ENCODE peak calls at places on chromosome 9, in six cellular contexts. K is neuronal stem cell, I is mesendoderm, B is mesenchymal stem cell, Z is H9, Q is IMR-90. H is an unnamed sample.

GRCh38 chr9:107039546-107039945 is 176.6 kb downstream of the ZNF462 start:
- DNase-seq in Z (no peak), Q (peak; percentile 45), B (peak; percentile 23), K (no peak), I (no peak), H (no peak)

GRCh38 chr9:108080285-108080684 is 590.7 kb upstream of the KLF4 start:
- DNase-seq in Q (no peak), I (no peak), Z (no peak), B (no peak), K (no peak), H (no peak)

GRCh38 chr9:86072393-86073016 is 26.9 kb downstream of the GOLM1 start:
- DNase-seq in Q (peak; percentile 58), K (no peak), I (no peak), Z (no peak), B (no peak), H (no peak)

GRCh38 chr9:22208846-22209585 is 199.9 kb upstream of the CDKN2B start:
- DNase-seq in K (no peak), Q (no peak), I (no peak), B (no peak), Z (no peak), H (no peak)

GRCh38 chr9:6956796-6957355 is 199.1 kb downstream of the KDM4C start:
- DNase-seq in K (no peak), B (no peak), I (no peak), Q (no peak), Z (no peak), H (no peak)

GRCh38 chr9:87436694-87437093 is 61.0 kb upstream of the DAPK1 start:
- DNase-seq in I (no peak), K (no peak), Q (no peak), B (no peak), Z (no peak), H (peak; percentile 43)

GRCh38 chr9:22308177-22308576 is 138.4 kb upstream of the DMRTA1 start:
- DNase-seq in Z (no peak), I (peak; percentile 26), Q (no peak), K (no peak), B (no peak), H (no peak)

GRCh38 chr9:34665381-34666250 is 3.2 kb upstream of the CCL27 start:
- DNase-seq in Z (peak; percentile 95), Q (peak; percentile 95), I (peak; percentile 97), B (peak; percentile 97), K (peak; percentile 90), H (peak; percentile 96)

GRCh38 chr9:75039804-75040203 is 11.7 kb upstream of the CARNMT1 start:
- DNase-seq in Z (no peak), B (no peak), K (no peak), I (no peak), Q (no peak), H (no peak)

GRCh38 chr9:93682155-93682968 is 106.0 kb downstream of the PHF2 start:
- DNase-seq in Q (peak; percentile 23), K (peak; percentile 58), B (peak; percentile 57), I (peak; percentile 95), Z (peak; percentile 91), H (peak; percentile 96)

GRCh38 chr9:116504081-116504480 is 183.0 kb upstream of the TRIM32 start:
- DNase-seq in I (no peak), K (no peak), Q (no peak), B (no peak), Z (no peak), H (peak; percentile 49)

GRCh38 chr9:13274901-13275641 is 4.4 kb downstream of the MPDZ start:
- DNase-seq in Q (peak; percentile 63), B (peak; percentile 39), I (peak; percentile 34), K (no peak), Z (no peak), H (peak; percentile 87)

GRCh38 chr9:115399026-115399425 is 281.1 kb upstream of the TNC start:
- DNase-seq in I (peak; percentile 21), Q (no peak), Z (no peak), K (no peak), B (no peak), H (no peak)

GRCh38 chr9:113620377-113621161 is 157.0 kb downstream of the RGS3 start:
- DNase-seq in I (peak; percentile 99), Q (peak; percentile 93), B (peak; percentile 94), K (peak; percentile 43), Z (peak; percentile 81), H (peak; percentile 95)

GRCh38 chr9:96342553-96343245 is 40.7 kb upstream of the HSD17B3 start:
- DNase-seq in K (no peak), Q (no peak), I (no peak), Z (no peak), B (peak; percentile 19), H (no peak)

GRCh38 chr9:6884101-6884500 is 126.3 kb downstream of the KDM4C start:
- DNase-seq in I (no peak), Z (no peak), B (no peak), K (no peak), Q (no peak), H (no peak)

GRCh38 chr9:121725008-121725795 is 73.8 kb downstream of the DAB2IP start:
- DNase-seq in B (peak; percentile 17), K (no peak), Z (no peak), Q (peak; percentile 100), I (no peak), H (peak; percentile 31)

GRCh38 chr9:114619205-114619758 is 8.2 kb downstream of the TMEM268 start:
- DNase-seq in Z (no peak), K (no peak), B (no peak), I (no peak), Q (no peak), H (peak; percentile 25)

GRCh38 chr9:11742471-11742870 is 950.7 kb upstream of the TYRP1 start:
- DNase-seq in I (no peak), Z (no peak), K (no peak), Q (no peak), B (no peak), H (no peak)

GRCh38 chr9:116497081-116497480 is 190.0 kb upstream of the TRIM32 start:
- DNase-seq in Q (no peak), Z (no peak), K (no peak), B (no peak), I (no peak), H (no peak)

GRCh38 chr9:106077731-106078130 is 383.4 kb downstream of the TMEM38B start:
- DNase-seq in Z (no peak), B (no peak), Q (no peak), I (no peak), K (peak; percentile 5), H (no peak)

GRCh38 chr9:21031091-21031817 is at the start of gene HACD4:
- DNase-seq in K (peak; percentile 23), I (peak; percentile 74), Z (peak; percentile 73), B (peak; percentile 17), Q (peak; percentile 12), H (peak; percentile 41)

GRCh38 chr9:36325081-36325828 is 67.0 kb upstream of the GNE start:
- DNase-seq in K (no peak), I (no peak), Q (no peak), B (no peak), Z (no peak), H (peak; percentile 88)

GRCh38 chr9:134493471-134494272 is 147.9 kb upstream of the COL5A1 start:
- DNase-seq in I (no peak), Z (no peak), B (no peak), Q (no peak), K (no peak), H (no peak)

GRCh38 chr9:78133751-78134150 is 102.1 kb upstream of the CEP78 start:
- DNase-seq in Q (no peak), B (no peak), K (no peak), I (no peak), Z (no peak), H (peak; percentile 16)

DNA sequence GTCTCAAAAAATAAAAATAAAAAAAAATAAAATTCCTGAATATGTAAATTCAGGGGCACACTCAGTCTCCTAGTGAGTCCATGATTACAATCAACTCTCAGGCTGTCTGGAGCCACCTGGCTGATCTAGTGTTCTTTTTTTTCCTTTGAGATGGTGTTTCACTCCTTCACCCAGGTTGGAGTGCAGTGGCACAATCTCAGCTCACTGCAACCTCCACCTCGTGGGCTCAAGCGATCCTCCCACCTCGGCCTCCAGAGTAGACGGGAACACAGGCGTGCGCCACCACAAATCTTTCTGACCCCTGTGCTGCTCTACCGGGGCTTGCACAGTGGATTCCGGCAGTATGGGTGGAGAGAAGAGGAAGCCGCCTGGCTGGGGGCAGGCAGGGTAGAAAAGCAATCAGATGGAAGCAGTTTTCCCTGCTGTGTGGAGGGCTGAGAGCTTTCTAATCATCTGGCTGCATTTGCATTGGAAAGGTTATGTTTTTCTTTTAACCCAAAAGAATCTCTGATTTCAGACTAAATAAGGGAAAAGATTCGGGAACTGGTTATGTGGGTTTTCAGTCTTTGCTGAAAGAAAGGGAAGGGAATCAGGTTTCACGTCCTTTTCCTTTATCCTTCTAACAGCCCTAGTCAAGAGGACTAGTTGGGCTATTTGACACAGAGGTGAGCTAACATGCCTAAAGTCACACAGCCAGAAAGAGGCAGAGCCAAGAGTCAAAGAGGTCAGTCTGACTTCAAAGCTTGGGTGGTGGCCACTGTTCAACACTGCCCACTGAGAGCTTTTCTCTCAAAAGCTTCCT is 26.3 kb upstream of the CORO2A start:
- DNase-seq in B (no peak), Z (peak; percentile 76), Q (peak; percentile 27), I (peak; percentile 47), K (no peak), H (peak; percentile 20)
- H2BK120ac ChIP-seq in B (no peak overlapping the region), Z (peak overlapping the region; percentile 75), Q (peak overlapping the region; percentile 84), I (no peak overlapping the region), K (no peak overlapping the region), H (peak overlapping the region; percentile 55)

GRCh38 chr9:127077658-127077975 is 44.8 kb downstream of the ANGPTL2 start:
- DNase-seq in Q (no peak), I (peak; percentile 17), Z (no peak), K (no peak), B (no peak), H (no peak)
- H3K4me2 ChIP-seq in Q (no peak overlapping the region), I (no peak overlapping the region), Z (no peak overlapping the region), K (no peak overlapping the region), B (no peak overlapping the region), H (no peak overlapping the region)

GRCh38 chr9:26604076-26604662 is 288.4 kb downstream of the CAAP1 start:
- DNase-seq in K (no peak), B (no peak), I (no peak), Q (no peak), Z (no peak), H (no peak)
- H3K27ac ChIP-seq in K (peak overlapping the region; percentile 3), B (no peak overlapping the region), I (no peak overlapping the region), Q (no peak overlapping the region), Z (no peak overlapping the region), H (no peak overlapping the region)

GRCh38 chr9:125755340-125755739 is 8.2 kb downstream of the PBX3 start:
- DNase-seq in K (no peak), B (peak; percentile 48), Q (no peak), Z (no peak), I (peak; percentile 50), H (no peak)

GRCh38 chr9:125758986-125759811 is 12.0 kb downstream of the PBX3 start:
- DNase-seq in I (peak; percentile 56), Q (no peak), Z (no peak), K (no peak), B (peak; percentile 34), H (peak; percentile 19)

GRCh38 chr9:125756499-125756898 is 9.3 kb downstream of the PBX3 start:
- DNase-seq in K (no peak), I (no peak), B (peak; percentile 38), Z (no peak), Q (no peak), H (no peak)

GRCh38 chr9:125759812-125760134 is 12.6 kb downstream of the PBX3 start:
- DNase-seq in K (no peak), Q (no peak), I (peak; percentile 69), Z (peak; percentile 46), B (no peak), H (no peak)

DNA sequence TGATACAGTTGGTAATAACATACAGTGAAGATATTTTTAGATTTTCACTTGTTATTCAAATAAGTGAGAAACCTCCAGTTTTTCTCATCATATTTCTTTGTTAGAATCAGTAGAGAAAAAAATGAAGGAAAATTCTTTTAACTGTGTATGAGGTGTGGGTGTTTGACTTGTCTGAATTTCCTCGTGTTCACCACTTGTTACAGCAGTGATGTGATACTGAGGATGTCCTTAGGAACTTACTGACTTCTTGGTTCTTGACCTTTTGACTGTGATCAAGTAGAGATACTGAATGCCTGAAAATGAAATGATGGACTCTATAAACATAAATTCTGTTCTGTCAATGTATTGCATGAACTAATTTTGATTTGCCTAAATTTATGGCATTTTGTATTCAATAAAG is 10.7 kb downstream of the PBX3 start:
- DNase-seq in B (no peak), K (no peak), I (no peak), Q (no peak), Z (no peak), H (no peak)
- H2BK120ac ChIP-seq in B (no peak overlapping the region), K (no peak overlapping the region), I (no peak overlapping the region), Q (no peak overlapping the region), Z (no peak overlapping the region), H (no peak overlapping the region)